ENCODE peak calls at places on chromosomes 7 and 10, in nine cellular contexts. A, O, W, M, H, T, J, L and C are unnamed samples.
A peak's percentile ranks its signal among the peaks of the same experiment; 100 is the strongest.

GRCh38 chr7:98802781-98803110 is 67.1 kb downstream of the TMEM130 start:
- DNase-seq in J (no peak), H (no peak), L (no peak), M (no peak), A (no peak), W (no peak), O (no peak), T (no peak), C (no peak)

GRCh38 chr7:95794917-95795515 is 22.7 kb downstream of the DYNC1I1 start:
- DNase-seq in M (no peak), L (no peak), T (no peak), O (no peak), J (no peak), W (peak; percentile 1), H (peak; percentile 14), A (peak; percentile 26), C (peak; percentile 31)

GRCh38 chr10:71278691-71279588 is 40.1 kb upstream of the SLC29A3 start:
- DNase-seq in T (no peak), H (no peak), O (no peak), A (no peak), J (no peak), W (no peak), L (no peak), M (no peak), C (no peak)

GRCh38 chr7:138186951-138187351 is 110.7 kb downstream of the AKR1D1 start:
- DNase-seq in O (no peak), M (no peak), J (peak; percentile 12), L (no peak), H (peak; percentile 87), W (peak; percentile 7), A (peak; percentile 62), T (no peak), C (no peak)

GRCh38 chr10:124569623-124570470 is 108.2 kb downstream of the LHPP start:
- DNase-seq in O (no peak), T (no peak), J (no peak), L (no peak), A (no peak), M (no peak), H (no peak), W (no peak), C (no peak)

GRCh38 chr7:13991791-13992620 is 2.5 kb upstream of the ETV1 start:
- DNase-seq in L (no peak), J (no peak), T (no peak), O (no peak), W (no peak), H (peak; percentile 24), M (no peak), A (no peak), C (no peak)

GRCh38 chr10:79241629-79241989 is 105.7 kb upstream of the PPIF start:
- DNase-seq in H (no peak), J (no peak), L (no peak), W (no peak), O (no peak), T (no peak), A (no peak), M (no peak), C (no peak)

GRCh38 chr10:24872049-24872789 is 80.2 kb downstream of the PRTFDC1 start:
- DNase-seq in O (no peak), L (no peak), A (peak; percentile 22), W (no peak), J (no peak), H (peak; percentile 64), M (no peak), T (no peak), C (no peak)